ENCODE peak calls at places on chromosomes 5 and 9, in seven cellular contexts. J, T, E, R, Y, I and O are unnamed samples.

GRCh38 chr9:14203366-14204056 is 110.4 kb downstream of the NFIB start:
- DNase-seq in T (no peak), J (no peak), Y (peak; percentile 79), E (peak; percentile 39), R (no peak), I (no peak), O (no peak)

GRCh38 chr5:167951121-167951520 is 340.3 kb upstream of the WWC1 start:
- DNase-seq in E (no peak), Y (no peak), J (no peak), R (no peak), T (no peak), I (no peak), O (no peak)

GRCh38 chr9:92626484-92626883 is 43.4 kb downstream of the IPPK start:
- DNase-seq in Y (no peak), E (no peak), I (no peak), T (no peak), J (no peak), R (no peak), O (no peak)

GRCh38 chr5:10421841-10422691 is 19.6 kb upstream of the ROPN1L start:
- DNase-seq in R (no peak), J (no peak), I (no peak), T (no peak), E (no peak), Y (no peak), O (no peak)

GRCh38 chr5:3701694-3702093 is 106.1 kb downstream of the IRX1 start:
- DNase-seq in E (no peak), Y (no peak), T (no peak), R (no peak), J (no peak), I (no peak), O (no peak)

GRCh38 chr5:127958421-127959011 is 125.0 kb upstream of the SLC12A2 start:
- DNase-seq in Y (no peak), J (no peak), R (no peak), I (no peak), T (no peak), E (no peak), O (no peak)

GRCh38 chr5:170110403-170111087 is 4.8 kb downstream of the FOXI1 start:
- DNase-seq in T (no peak), I (no peak), Y (no peak), J (peak; percentile 14), R (no peak), E (no peak), O (no peak)

GRCh38 chr5:10400834-10401233 is 40.8 kb upstream of the ROPN1L start:
- DNase-seq in R (no peak), Y (no peak), I (no peak), E (no peak), T (no peak), J (no peak), O (no peak)

GRCh38 chr5:168592014-168592368 is 12.8 kb upstream of the PANK3 start:
- DNase-seq in T (no peak), R (no peak), Y (no peak), I (no peak), J (no peak), E (no peak), O (no peak)

GRCh38 chr5:57117601-57118000 is 56.3 kb upstream of the GPBP1 start:
- DNase-seq in T (no peak), J (no peak), R (peak; percentile 13), E (no peak), Y (no peak), I (no peak), O (no peak)

GRCh38 chr5:11672385-11673085 is 231.7 kb downstream of the CTNND2 start:
- DNase-seq in E (no peak), R (no peak), J (no peak), T (no peak), Y (no peak), I (no peak), O (no peak)

GRCh38 chr9:93156475-93157008 is 22.5 kb upstream of the NINJ1 start:
- DNase-seq in Y (no peak), E (no peak), R (no peak), I (no peak), J (no peak), T (no peak), O (no peak)

GRCh38 chr9:76654575-76654974 is 109.7 kb upstream of the PCA3 start:
- DNase-seq in E (no peak), T (no peak), I (no peak), Y (no peak), J (no peak), R (peak; percentile 92), O (no peak)

GRCh38 chr9:107229146-107229545 is 53.9 kb upstream of the RAD23B start:
- DNase-seq in R (no peak), Y (no peak), E (no peak), T (no peak), I (no peak), J (no peak), O (no peak)

GRCh38 chr5:96381526-96381925 is 51.5 kb downstream of the PCSK1 start:
- DNase-seq in T (no peak), R (no peak), Y (peak; percentile 10), I (no peak), E (no peak), J (no peak), O (no peak)

GRCh38 chr5:1142886-1143669 is 31.2 kb upstream of the SLC12A7 start:
- DNase-seq in R (no peak), I (no peak), Y (no peak), T (no peak), E (no peak), J (no peak), O (no peak)

GRCh38 chr5:148904440-148904839 is 78.0 kb downstream of the ADRB2 start:
- DNase-seq in J (peak; percentile 42), I (no peak), E (no peak), Y (peak; percentile 50), T (no peak), R (no peak), O (no peak)

GRCh38 chr9:106450549-106450948 is 412.4 kb upstream of the ZNF462 start:
- DNase-seq in I (no peak), T (no peak), R (no peak), Y (peak; percentile 63), J (no peak), E (no peak), O (no peak)

GRCh38 chr5:9054322-9054721 is 491.6 kb downstream of the SEMA5A start:
- DNase-seq in I (no peak), T (no peak), Y (no peak), E (no peak), J (no peak), R (no peak), O (no peak)

GRCh38 chr5:84113246-84114118 is 271.2 kb downstream of the EDIL3 start:
- DNase-seq in I (peak; percentile 16), J (peak; percentile 55), R (peak; percentile 12), T (peak; percentile 10), E (no peak), Y (no peak), O (no peak)

GRCh38 chr9:32879335-32879734 is 96.0 kb downstream of the TMEM215 start:
- DNase-seq in R (no peak), E (no peak), I (no peak), Y (no peak), T (no peak), J (no peak), O (no peak)

GRCh38 chr9:109341561-109341960 is 20.7 kb upstream of the EPB41L4B start:
- DNase-seq in J (no peak), E (no peak), T (no peak), R (peak; percentile 45), Y (no peak), I (no peak), O (peak; percentile 71)

GRCh38 chr5:134124289-134125194 is 10.1 kb downstream of the TCF7 start:
- DNase-seq in R (peak; percentile 44), Y (no peak), J (no peak), I (no peak), T (peak; percentile 12), E (no peak), O (no peak)

GRCh38 chr5:19745247-19745646 is 242.8 kb downstream of the CDH18 start:
- DNase-seq in Y (no peak), T (no peak), E (no peak), R (no peak), J (no peak), I (no peak), O (no peak)

GRCh38 chr9:7094052-7094451 is 336.3 kb downstream of the KDM4C start:
- DNase-seq in I (no peak), E (no peak), Y (no peak), J (no peak), T (no peak), R (no peak), O (no peak)

GRCh38 chr5:32503261-32503660 is 58.7 kb upstream of the ZFR start:
- DNase-seq in T (no peak), R (no peak), Y (no peak), J (no peak), E (no peak), I (no peak), O (no peak)

GRCh38 chr9:82721596-82721995 is 341.3 kb downstream of the RASEF start:
- DNase-seq in R (no peak), J (no peak), T (no peak), E (no peak), Y (no peak), I (no peak), O (no peak)

GRCh38 chr5:36407396-36407795 is 105.7 kb upstream of the RANBP3L start:
- DNase-seq in T (no peak), R (peak; percentile 66), E (no peak), I (no peak), J (no peak), Y (no peak), O (no peak)

GRCh38 chr5:157241483-157241882 is 24.4 kb upstream of the CYFIP2 start:
- DNase-seq in Y (no peak), I (no peak), R (no peak), T (no peak), J (no peak), E (no peak), O (no peak)
- H3K27ac ChIP-seq in Y (no peak overlapping the region), I (no peak overlapping the region), R (no peak overlapping the region), T (no peak overlapping the region), J (no peak overlapping the region), E (no peak overlapping the region), O (no peak overlapping the region)

GRCh38 chr5:65588694-65589093 is 25.6 kb downstream of the PPWD1 start:
- DNase-seq in J (no peak), R (no peak), T (no peak), I (no peak), E (no peak), Y (no peak), O (no peak)
- TF ChIP-seq CTCF in J (no peak), R (peak; percentile 31), T (no peak), I (no peak), E (no peak), Y (no peak), O (no peak)

DNA sequence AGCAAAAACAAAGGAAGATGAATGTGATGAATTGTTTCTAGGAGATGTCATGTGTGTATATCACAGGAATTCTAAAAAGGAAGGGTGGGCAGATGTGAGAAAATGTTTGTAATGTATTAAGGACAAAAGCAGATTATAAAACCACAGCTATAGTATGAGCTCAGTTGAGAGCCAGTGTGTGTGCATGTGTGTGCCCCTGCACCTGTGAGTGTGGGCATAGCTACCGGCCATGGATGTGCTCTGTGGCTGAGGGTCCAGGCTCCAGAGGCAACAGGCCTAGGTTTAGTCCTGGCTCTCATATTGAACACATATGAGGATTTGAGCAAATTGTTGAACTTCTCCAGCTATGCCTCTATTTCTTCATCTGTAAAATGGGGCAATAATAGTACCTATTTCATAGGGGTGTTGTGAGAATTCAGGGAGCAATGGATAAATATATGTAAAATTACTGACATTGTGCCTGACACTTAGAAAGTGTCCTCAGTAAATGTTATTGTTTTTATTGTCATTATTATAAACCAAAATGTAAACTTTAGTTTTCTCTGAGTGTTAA is 101.8 kb downstream of the ANGPTL2 start:
- DNase-seq in J (no peak), R (no peak), T (no peak), Y (no peak), I (no peak), E (no peak), O (no peak)
- H3K27ac ChIP-seq in J (no peak overlapping the region), R (no peak overlapping the region), T (no peak overlapping the region), Y (peak overlapping the region; percentile 86), I (no peak overlapping the region), E (peak overlapping the region; percentile 78), O (no peak overlapping the region)

GRCh38 chr9:110842169-110842568 is 173.6 kb downstream of the MUSK start:
- DNase-seq in E (no peak), R (peak; percentile 37), J (peak; percentile 36), T (peak; percentile 40), I (no peak), Y (no peak), O (no peak)
- TF ChIP-seq CTCF in E (no peak), R (peak; percentile 26), J (peak; percentile 46), T (peak; percentile 39), I (no peak), Y (no peak), O (no peak)